ENCODE peak calls at places on chromosome 1, in seven cellular contexts. M is SK-N-DZ; S is stimulated activated CD4-positive, alpha-beta T cell treated with anti-CD3 and anti-CD28 coated beads, Interleukin-12 subunit alpha, Interleukin-12 subunit beta, amount 100 ng/mL, for 4 hours; O is occipital lobe; N is activated CD4-positive, alpha-beta T cell treated with anti-CD3 and anti-CD28 coated beads, Interleukin-2, amount 50 U/mL, for 1 hour; J is K562; Q is HFFc6. D is an unnamed sample.

GRCh38 chr1:58931761-58932160 is 147.9 kb upstream of the JUN start:
- DNase-seq in M (no peak), N (no peak), Q (no peak), S (no peak), J (no peak), O (no peak), D (no peak)

GRCh38 chr1:168330285-168330684 is 49.6 kb downstream of the TBX19 start:
- DNase-seq in S (no peak), J (no peak), O (no peak), N (no peak), M (no peak), Q (no peak), D (no peak)

GRCh38 chr1:232648316-232648715 is 18.4 kb upstream of the SIPA1L2 start:
- DNase-seq in Q (no peak), S (no peak), J (no peak), N (no peak), M (no peak), O (no peak), D (no peak)

GRCh38 chr1:119871881-119872280 is 24.4 kb downstream of the ADAM30 start:
- DNase-seq in M (no peak), S (no peak), Q (peak), O (no peak), J (no peak), N (no peak), D (no peak)

GRCh38 chr1:25748531-25749205 is 51.3 kb upstream of the SELENON start:
- DNase-seq in O (no peak), J (no peak), Q (no peak), M (no peak), S (no peak), N (no peak), D (peak)

GRCh38 chr1:2594001-2594640 is 7.5 kb downstream of the PRXL2B start:
- DNase-seq in O (no peak), N (no peak), M (no peak), J (no peak), Q (no peak), S (no peak), D (no peak)

GRCh38 chr1:156428772-156429288 is 59.8 kb downstream of the RHBG start:
- DNase-seq in J (no peak), Q (no peak), N (no peak), S (no peak), M (no peak), O (no peak), D (no peak)

GRCh38 chr1:7943295-7943694 is 2.7 kb upstream of the TNFRSF9 start:
- DNase-seq in J (no peak), O (no peak), M (no peak), Q (no peak), N (no peak), S (no peak), D (no peak)

GRCh38 chr1:159845751-159846531 is 16.5 kb downstream of the VSIG8 start:
- DNase-seq in N (no peak), Q (no peak), O (no peak), M (no peak), S (no peak), J (no peak), D (no peak)

GRCh38 chr1:30881266-30882181 is 27.0 kb downstream of the SDC3 start:
- DNase-seq in N (no peak), J (no peak), Q (no peak), O (no peak), M (peak), S (no peak), D (no peak)

GRCh38 chr1:184906771-184907170 is 67.5 kb downstream of the NIBAN1 start:
- DNase-seq in S (no peak), M (no peak), J (no peak), N (no peak), O (no peak), Q (peak), D (no peak)

GRCh38 chr1:81305997-81306452 is 494.7 kb upstream of the ADGRL2 start:
- DNase-seq in Q (peak), J (no peak), S (no peak), O (peak), M (peak), N (no peak), D (peak)

GRCh38 chr1:153922076-153922837 is 515 bp downstream of the GATAD2B start:
- DNase-seq in J (peak), N (peak), M (peak), Q (no peak), S (peak), O (peak), D (peak)

GRCh38 chr1:35629051-35629450 is 12.3 kb downstream of the PSMB2 start:
- DNase-seq in J (no peak), M (no peak), S (no peak), O (no peak), Q (no peak), N (no peak), D (no peak)

GRCh38 chr1:56132520-56132919 is 446.8 kb downstream of the PLPP3 start:
- DNase-seq in J (no peak), Q (no peak), S (no peak), M (no peak), O (no peak), N (no peak), D (no peak)

GRCh38 chr1:41483960-41484844 is at the start of gene EDN2:
- DNase-seq in M (no peak), Q (no peak), O (no peak), N (no peak), S (no peak), J (no peak), D (peak)

GRCh38 chr1:43703836-43704235 is 3.5 kb upstream of the ST3GAL3 start:
- DNase-seq in J (no peak), S (no peak), Q (no peak), M (no peak), N (no peak), O (no peak), D (no peak)

GRCh38 chr1:6072774-6073479 is 27.2 kb downstream of the KCNAB2 start:
- DNase-seq in J (peak), O (no peak), S (no peak), Q (no peak), N (no peak), M (no peak), D (no peak)

GRCh38 chr1:245378352-245379144 is 223.8 kb downstream of the KIF26B start:
- DNase-seq in Q (no peak), S (no peak), O (no peak), N (no peak), J (no peak), M (no peak), D (no peak)

GRCh38 chr1:201737350-201738060 is 91.5 kb upstream of the IPO9 start:
- DNase-seq in O (peak), N (no peak), M (no peak), S (no peak), J (no peak), Q (peak), D (no peak)

GRCh38 chr1:18045654-18046053 is 61.9 kb upstream of the IGSF21 start:
- DNase-seq in N (no peak), Q (no peak), J (no peak), O (no peak), M (no peak), S (no peak), D (no peak)

GRCh38 chr1:11749203-11749689 is 12.7 kb upstream of the C1orf167 start:
- DNase-seq in M (no peak), Q (peak), S (peak), N (peak), O (no peak), J (peak), D (peak)

GRCh38 chr1:163922743-163923186 is 601.0 kb downstream of the NUF2 start:
- DNase-seq in Q (no peak), M (no peak), S (no peak), O (no peak), N (no peak), J (no peak), D (no peak)

GRCh38 chr1:25774921-25775774 is 24.8 kb upstream of the SELENON start:
- DNase-seq in Q (no peak), J (no peak), M (peak), N (peak), S (peak), O (no peak), D (peak)

GRCh38 chr1:244548558-244549115 is 87.6 kb downstream of the CATSPERE start:
- DNase-seq in S (no peak), J (no peak), N (no peak), O (no peak), Q (no peak), M (no peak), D (no peak)

GRCh38 chr1:192706936-192707335 is 71.0 kb downstream of the RGS13 start:
- DNase-seq in N (no peak), O (no peak), J (no peak), Q (no peak), M (no peak), S (no peak), D (no peak)

GRCh38 chr1:216923601-216924000 is 200.4 kb upstream of the ESRRG start:
- DNase-seq in S (no peak), M (no peak), N (no peak), Q (no peak), O (no peak), J (no peak), D (no peak)

GRCh38 chr1:3034728-3035610 is 13.7 kb downstream of the ACTRT2 start:
- DNase-seq in O (no peak), S (no peak), J (no peak), Q (no peak), M (no peak), N (no peak), D (no peak)